ENCODE peak calls at places on chromosome 11, in six cellular contexts. W is stomach, O is HCT116, G is thoracic aorta, I is hepatocyte, T is tibial nerve. X is an unnamed sample. For H3K4me1, the result is how much of the 10 kb centered on the place peaks cover.

GRCh38 chr11:77211594-77212251 is 83.7 kb downstream of the MYO7A start:
- DNase-seq in W (no peak), T (no peak), G (no peak), O (no peak), I (no peak), X (no peak)

GRCh38 chr11:62404435-62404834 is 14.4 kb upstream of the SCGB1A1 start:
- DNase-seq in G (no peak), O (no peak), T (no peak), W (no peak), I (no peak), X (no peak)

GRCh38 chr11:69152748-69153446 is 2.8 kb upstream of the SMIM38 start:
- DNase-seq in W (no peak), T (no peak), O (no peak), G (no peak), I (no peak), X (no peak)

GRCh38 chr11:132640952-132641351 is 891.3 kb downstream of the OPCML start:
- DNase-seq in G (no peak), W (no peak), O (no peak), T (no peak), I (no peak), X (no peak)

GRCh38 chr11:55481416-55481815 is 72.9 kb upstream of the OR4C15 start:
- DNase-seq in O (no peak), W (no peak), I (no peak), G (no peak), T (no peak), X (no peak)

GRCh38 chr11:110185599-110185998 is 92.4 kb downstream of the ZC3H12C start:
- DNase-seq in W (no peak), O (no peak), G (no peak), I (no peak), T (no peak), X (no peak)

GRCh38 chr11:75428301-75428724 is 4.7 kb downstream of the KLHL35 start:
- DNase-seq in I (no peak), O (no peak), W (peak), G (peak), T (peak), X (peak)

GRCh38 chr11:123063396-123064267 is 1.7 kb upstream of the HSPA8 start:
- DNase-seq in I (peak), T (peak), G (no peak), O (no peak), W (peak), X (peak)

GRCh38 chr11:43920598-43921419 is 21.6 kb upstream of the C11orf96 start:
- DNase-seq in T (peak), W (peak), O (peak), G (peak), I (peak), X (no peak)

GRCh38 chr11:94183886-94184264 is 55.2 kb downstream of the PANX1 start:
- DNase-seq in T (peak), G (no peak), O (peak), I (peak), W (peak), X (peak)

GRCh38 chr11:124762624-124763155 is 600 bp upstream of the ESAM start:
- DNase-seq in T (no peak), W (no peak), O (no peak), G (no peak), I (no peak), X (no peak)

GRCh38 chr11:8834379-8834778 is 76.6 kb upstream of the AKIP1 start:
- DNase-seq in I (no peak), O (no peak), T (no peak), W (no peak), G (no peak), X (no peak)

GRCh38 chr11:10117709-10118341 is 176.2 kb downstream of the SBF2 start:
- DNase-seq in T (no peak), G (no peak), W (no peak), I (no peak), O (no peak), X (no peak)

GRCh38 chr11:45855308-45855707 is 8.0 kb downstream of the CRY2 start:
- DNase-seq in O (no peak), I (no peak), G (no peak), W (no peak), T (no peak), X (no peak)
- H3K4me1 ChIP-seq in O (under half), I (under half), G (half or more), W (half or more), T (half or more), X (half or more)

GRCh38 chr11:45805305-45806071 is 539 bp downstream of the SLC35C1 start:
- DNase-seq in G (no peak), W (peak), I (peak), O (no peak), T (no peak), X (peak)

GRCh38 chr11:45802531-45803317 is 2.2 kb upstream of the SLC35C1 start:
- DNase-seq in G (no peak), T (no peak), O (no peak), W (peak), I (no peak), X (no peak)

GRCh38 chr11:45806072-45806933 is 1.4 kb downstream of the SLC35C1 start:
- DNase-seq in I (no peak), T (no peak), G (no peak), W (no peak), O (no peak), X (no peak)

GRCh38 chr11:45803981-45804805 is 756 bp upstream of the SLC35C1 start:
- DNase-seq in I (peak), W (peak), G (peak), O (no peak), T (peak), X (peak)

GRCh38 chr11:45804806-45805304 is at the start of gene SLC35C1:
- DNase-seq in T (peak), I (peak), W (peak), G (peak), O (peak), X (peak)
- TF ChIP-seq CTCF in T (peak), I (no peak), W (no peak), G (no peak), O (no peak), X (peak)

DNA sequence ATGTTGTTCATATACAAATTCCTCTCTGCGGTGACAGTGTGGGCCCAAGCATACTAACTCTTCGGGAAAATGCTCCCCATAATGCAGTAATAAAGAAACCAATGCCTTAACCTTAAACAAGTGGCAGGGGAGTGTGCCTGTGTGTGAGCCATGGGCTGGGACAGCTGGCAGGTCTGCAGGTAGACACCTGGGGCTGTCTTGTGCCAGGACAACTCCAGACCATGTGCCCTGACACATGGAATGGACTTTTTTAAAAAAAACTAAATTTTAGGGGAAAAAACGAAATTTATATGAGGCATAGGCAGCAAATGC is 70.9 kb downstream of the ETS1 start:
- DNase-seq in T (no peak), I (no peak), G (no peak), O (no peak), W (no peak), X (no peak)
- H3K27ac ChIP-seq in T (peak), I (no peak), G (no peak), O (no peak), W (peak), X (peak)

GRCh38 chr11:26948881-26949280 is 45.0 kb upstream of the FIBIN start:
- DNase-seq in T (no peak), W (no peak), O (no peak), G (no peak), I (no peak), X (no peak)
- H3K4me1 ChIP-seq in T (under half), W (under half), O (under half), G (half or more), I (under half), X (under half)

DNA sequence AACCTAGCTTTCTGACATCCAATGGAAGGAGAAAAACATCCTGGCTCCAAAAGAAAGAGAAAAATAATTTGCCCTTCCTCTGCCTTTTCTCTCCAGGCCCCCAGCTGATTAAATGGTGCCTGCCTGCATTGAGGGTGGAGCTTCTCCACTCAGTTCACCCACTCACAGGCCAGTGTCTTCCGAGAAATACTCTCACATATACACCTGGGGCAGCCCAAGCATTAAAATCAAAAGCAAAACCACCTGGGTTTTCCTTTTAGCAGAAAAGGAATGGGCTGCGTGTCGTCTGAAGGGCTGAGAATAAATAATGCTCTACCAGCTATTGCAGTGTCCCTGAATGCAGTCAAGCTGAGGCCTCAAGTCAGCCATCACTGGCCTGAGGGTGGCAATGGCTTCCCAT is 1143.8 kb upstream of the TENM4 start:
- DNase-seq in W (no peak), I (no peak), G (no peak), T (no peak), O (no peak), X (no peak)
- TF ChIP-seq CTCF in W (no peak), I (no peak), G (no peak), T (no peak), O (no peak), X (no peak)

GRCh38 chr11:120564573-120565301 is 53.2 kb downstream of the GRIK4 start:
- DNase-seq in O (no peak), T (no peak), I (peak), W (no peak), G (no peak), X (peak)
- H3K27ac ChIP-seq in O (peak), T (peak), I (no peak), W (no peak), G (no peak), X (no peak)